ENCODE peak calls at places on chromosomes 2 and 18, in five cellular contexts. S is GM10248, Z is hippocampal formation, T is hepatocyte, F is GM03348. J is an unnamed sample.

GRCh38 chr2:37585982-37586621 is 85.3 kb downstream of the CDC42EP3 start:
- DNase-seq in S (no peak), Z (no peak), T (peak), F (peak), J (peak)

GRCh38 chr2:1634681-1635341 is 109.5 kb downstream of the PXDN start:
- DNase-seq in S (no peak), Z (no peak), T (no peak), F (no peak), J (no peak)

GRCh38 chr2:219578811-219579210 is 6.7 kb downstream of the INHA start:
- DNase-seq in S (no peak), Z (no peak), T (no peak), F (peak), J (no peak)

GRCh38 chr2:237365671-237366070 is 48.3 kb downstream of the COL6A3 start:
- DNase-seq in S (no peak), Z (no peak), T (no peak), F (no peak), J (no peak)

GRCh38 chr18:44465337-44465736 is 215.4 kb upstream of the SETBP1 start:
- DNase-seq in S (no peak), Z (peak), T (no peak), F (no peak), J (no peak)

GRCh38 chr2:238095143-238095542 is 5.0 kb upstream of the ESPNL start:
- DNase-seq in S (no peak), Z (no peak), T (no peak), F (no peak), J (no peak)

GRCh38 chr2:212282596-212283330 is 255.8 kb downstream of the ERBB4 start:
- DNase-seq in S (no peak), Z (no peak), T (no peak), F (no peak), J (no peak)

GRCh38 chr2:238848941-238849853 is 1.3 kb downstream of the TWIST2 start:
- DNase-seq in S (no peak), Z (no peak), T (no peak), F (no peak), J (no peak)

GRCh38 chr2:82344670-82345069 is 2040.1 kb upstream of the LRRTM1 start:
- DNase-seq in S (no peak), Z (no peak), T (peak), F (peak), J (no peak)